ENCODE peak calls at places on chromosomes 6 and 20, in five cellular contexts. One of them, this sample, is unnamed.

GRCh38 chr20:47529840-47530239 is 28.2 kb downstream of the NCOA3 start:
- DNase-seq in AG09319: peak; percentile 12
- DNase-seq in GM10248: no peak
- DNase-seq in stimulated activated CD4-positive, alpha-beta T cell treated with anti-CD3 and anti-CD28 coated beads, TNF-alpha, amount 100 ng/mL, for 48 hours: no peak
- DNase-seq in GF-D8: no peak
- DNase-seq in this sample: no peak

GRCh38 chr6:36019167-36019566 is 5.3 kb downstream of the SLC26A8 start:
- DNase-seq in AG09319: no peak
- DNase-seq in GM10248: no peak
- DNase-seq in stimulated activated CD4-positive, alpha-beta T cell treated with anti-CD3 and anti-CD28 coated beads, TNF-alpha, amount 100 ng/mL, for 48 hours: no peak
- DNase-seq in GF-D8: peak; percentile 89
- DNase-seq in this sample: no peak

GRCh38 chr6:72811971-72812421 is 190.1 kb downstream of the KCNQ5 start:
- DNase-seq in AG09319: no peak
- DNase-seq in GM10248: no peak
- DNase-seq in stimulated activated CD4-positive, alpha-beta T cell treated with anti-CD3 and anti-CD28 coated beads, TNF-alpha, amount 100 ng/mL, for 48 hours: no peak
- DNase-seq in GF-D8: peak; percentile 6
- DNase-seq in this sample: no peak

GRCh38 chr20:53847843-53848185 is 222.6 kb downstream of the BCAS1 start:
- DNase-seq in AG09319: no peak
- DNase-seq in GM10248: no peak
- DNase-seq in stimulated activated CD4-positive, alpha-beta T cell treated with anti-CD3 and anti-CD28 coated beads, TNF-alpha, amount 100 ng/mL, for 48 hours: no peak
- DNase-seq in GF-D8: peak; percentile 66
- DNase-seq in this sample: no peak

GRCh38 chr6:103002282-103002681 is 1608.8 kb downstream of the GRIK2 start:
- DNase-seq in AG09319: no peak
- DNase-seq in GM10248: no peak
- DNase-seq in stimulated activated CD4-positive, alpha-beta T cell treated with anti-CD3 and anti-CD28 coated beads, TNF-alpha, amount 100 ng/mL, for 48 hours: no peak
- DNase-seq in GF-D8: no peak
- DNase-seq in this sample: no peak

GRCh38 chr6:111171577-111172400 is 84.5 kb downstream of the SLC16A10 start:
- DNase-seq in AG09319: no peak
- DNase-seq in GM10248: peak; percentile 43
- DNase-seq in stimulated activated CD4-positive, alpha-beta T cell treated with anti-CD3 and anti-CD28 coated beads, TNF-alpha, amount 100 ng/mL, for 48 hours: no peak
- DNase-seq in GF-D8: no peak
- DNase-seq in this sample: no peak

GRCh38 chr6:137432054-137432545 is 62.1 kb downstream of the OLIG3 start:
- DNase-seq in AG09319: no peak
- DNase-seq in GM10248: no peak
- DNase-seq in stimulated activated CD4-positive, alpha-beta T cell treated with anti-CD3 and anti-CD28 coated beads, TNF-alpha, amount 100 ng/mL, for 48 hours: no peak
- DNase-seq in GF-D8: no peak
- DNase-seq in this sample: no peak

GRCh38 chr20:33839591-33839990 is 28.4 kb downstream of the CHMP4B start:
- DNase-seq in AG09319: no peak
- DNase-seq in GM10248: no peak
- DNase-seq in stimulated activated CD4-positive, alpha-beta T cell treated with anti-CD3 and anti-CD28 coated beads, TNF-alpha, amount 100 ng/mL, for 48 hours: no peak
- DNase-seq in GF-D8: no peak
- DNase-seq in this sample: no peak

GRCh38 chr6:130377911-130378310 is 12.1 kb downstream of the TMEM200A start:
- DNase-seq in AG09319: no peak
- DNase-seq in GM10248: no peak
- DNase-seq in stimulated activated CD4-positive, alpha-beta T cell treated with anti-CD3 and anti-CD28 coated beads, TNF-alpha, amount 100 ng/mL, for 48 hours: no peak
- DNase-seq in GF-D8: no peak
- DNase-seq in this sample: no peak

GRCh38 chr6:38714239-38715015 is 684 bp upstream of the DNAH8 start:
- DNase-seq in AG09319: no peak
- DNase-seq in GM10248: no peak
- DNase-seq in stimulated activated CD4-positive, alpha-beta T cell treated with anti-CD3 and anti-CD28 coated beads, TNF-alpha, amount 100 ng/mL, for 48 hours: no peak
- DNase-seq in GF-D8: no peak
- DNase-seq in this sample: no peak

GRCh38 chr6:125986956-125987617 is 747 bp downstream of the TRMT11 start:
- DNase-seq in AG09319: no peak
- DNase-seq in GM10248: no peak
- DNase-seq in stimulated activated CD4-positive, alpha-beta T cell treated with anti-CD3 and anti-CD28 coated beads, TNF-alpha, amount 100 ng/mL, for 48 hours: no peak
- DNase-seq in GF-D8: no peak
- DNase-seq in this sample: no peak

GRCh38 chr6:24495516-24495847 is 713 bp downstream of the ALDH5A1 start:
- DNase-seq in AG09319: no peak
- DNase-seq in GM10248: peak; percentile 82
- DNase-seq in stimulated activated CD4-positive, alpha-beta T cell treated with anti-CD3 and anti-CD28 coated beads, TNF-alpha, amount 100 ng/mL, for 48 hours: peak; percentile 14
- DNase-seq in GF-D8: peak; percentile 58
- DNase-seq in this sample: peak; percentile 35

GRCh38 chr6:81997091-81997926 is 244.8 kb upstream of the TENT5A start:
- DNase-seq in AG09319: no peak
- DNase-seq in GM10248: no peak
- DNase-seq in stimulated activated CD4-positive, alpha-beta T cell treated with anti-CD3 and anti-CD28 coated beads, TNF-alpha, amount 100 ng/mL, for 48 hours: no peak
- DNase-seq in GF-D8: peak; percentile 55
- DNase-seq in this sample: no peak

GRCh38 chr20:50288128-50288623 is 97.5 kb downstream of the CEBPB start:
- DNase-seq in AG09319: no peak
- DNase-seq in GM10248: no peak
- DNase-seq in stimulated activated CD4-positive, alpha-beta T cell treated with anti-CD3 and anti-CD28 coated beads, TNF-alpha, amount 100 ng/mL, for 48 hours: no peak
- DNase-seq in GF-D8: no peak
- DNase-seq in this sample: no peak

GRCh38 chr6:30942338-30943060 is 1.7 kb downstream of the MUCL3 start:
- DNase-seq in AG09319: peak; percentile 45
- DNase-seq in GM10248: no peak
- DNase-seq in stimulated activated CD4-positive, alpha-beta T cell treated with anti-CD3 and anti-CD28 coated beads, TNF-alpha, amount 100 ng/mL, for 48 hours: no peak
- DNase-seq in GF-D8: no peak
- DNase-seq in this sample: peak; percentile 91

GRCh38 chr20:34808583-34808982 is 16.9 kb downstream of the NCOA6 start:
- DNase-seq in AG09319: no peak
- DNase-seq in GM10248: no peak
- DNase-seq in stimulated activated CD4-positive, alpha-beta T cell treated with anti-CD3 and anti-CD28 coated beads, TNF-alpha, amount 100 ng/mL, for 48 hours: no peak
- DNase-seq in GF-D8: no peak
- DNase-seq in this sample: no peak

GRCh38 chr20:9294081-9294480 is 220.3 kb upstream of the LAMP5 start:
- DNase-seq in AG09319: peak; percentile 23
- DNase-seq in GM10248: no peak
- DNase-seq in stimulated activated CD4-positive, alpha-beta T cell treated with anti-CD3 and anti-CD28 coated beads, TNF-alpha, amount 100 ng/mL, for 48 hours: no peak
- DNase-seq in GF-D8: no peak
- DNase-seq in this sample: peak; percentile 79

GRCh38 chr6:75236630-75237029 is 7.0 kb downstream of the COX7A2 start:
- DNase-seq in AG09319: no peak
- DNase-seq in GM10248: no peak
- DNase-seq in stimulated activated CD4-positive, alpha-beta T cell treated with anti-CD3 and anti-CD28 coated beads, TNF-alpha, amount 100 ng/mL, for 48 hours: no peak
- DNase-seq in GF-D8: no peak
- DNase-seq in this sample: no peak

GRCh38 chr20:361562-361961 is 14.7 kb downstream of the NRSN2 start:
- DNase-seq in AG09319: no peak
- DNase-seq in GM10248: no peak
- DNase-seq in stimulated activated CD4-positive, alpha-beta T cell treated with anti-CD3 and anti-CD28 coated beads, TNF-alpha, amount 100 ng/mL, for 48 hours: no peak
- DNase-seq in GF-D8: no peak
- DNase-seq in this sample: no peak

GRCh38 chr6:126176266-126176665 is 163.6 kb upstream of the CENPW start:
- DNase-seq in AG09319: no peak
- DNase-seq in GM10248: no peak
- DNase-seq in stimulated activated CD4-positive, alpha-beta T cell treated with anti-CD3 and anti-CD28 coated beads, TNF-alpha, amount 100 ng/mL, for 48 hours: no peak
- DNase-seq in GF-D8: peak; percentile 9
- DNase-seq in this sample: no peak

GRCh38 chr6:109227646-109228045 is 132.3 kb downstream of the CEP57L1 start:
- DNase-seq in AG09319: no peak
- DNase-seq in GM10248: no peak
- DNase-seq in stimulated activated CD4-positive, alpha-beta T cell treated with anti-CD3 and anti-CD28 coated beads, TNF-alpha, amount 100 ng/mL, for 48 hours: no peak
- DNase-seq in GF-D8: no peak
- DNase-seq in this sample: no peak

GRCh38 chr20:37627060-37627766 is 66.6 kb upstream of the CTNNBL1 start:
- DNase-seq in AG09319: peak; percentile 7
- DNase-seq in GM10248: peak; percentile 45
- DNase-seq in stimulated activated CD4-positive, alpha-beta T cell treated with anti-CD3 and anti-CD28 coated beads, TNF-alpha, amount 100 ng/mL, for 48 hours: no peak
- DNase-seq in GF-D8: no peak
- DNase-seq in this sample: peak; percentile 52

GRCh38 chr6:151681426-151682059 is 125.9 kb upstream of the ESR1 start:
- DNase-seq in AG09319: no peak
- DNase-seq in GM10248: no peak
- DNase-seq in stimulated activated CD4-positive, alpha-beta T cell treated with anti-CD3 and anti-CD28 coated beads, TNF-alpha, amount 100 ng/mL, for 48 hours: no peak
- DNase-seq in GF-D8: no peak
- DNase-seq in this sample: no peak

GRCh38 chr20:49478754-49479689 is 3.4 kb downstream of the KCNB1 start:
- DNase-seq in AG09319: no peak
- DNase-seq in GM10248: no peak
- DNase-seq in stimulated activated CD4-positive, alpha-beta T cell treated with anti-CD3 and anti-CD28 coated beads, TNF-alpha, amount 100 ng/mL, for 48 hours: no peak
- DNase-seq in GF-D8: no peak
- DNase-seq in this sample: no peak

GRCh38 chr20:62158541-62158940 is 15.0 kb downstream of the SS18L1 start:
- DNase-seq in AG09319: no peak
- DNase-seq in GM10248: no peak
- DNase-seq in stimulated activated CD4-positive, alpha-beta T cell treated with anti-CD3 and anti-CD28 coated beads, TNF-alpha, amount 100 ng/mL, for 48 hours: no peak
- DNase-seq in GF-D8: no peak
- DNase-seq in this sample: no peak

GRCh38 chr6:30887901-30888300 is 3.6 kb downstream of the DDR1 start:
- DNase-seq in AG09319: no peak
- DNase-seq in GM10248: peak; percentile 4
- DNase-seq in stimulated activated CD4-positive, alpha-beta T cell treated with anti-CD3 and anti-CD28 coated beads, TNF-alpha, amount 100 ng/mL, for 48 hours: no peak
- DNase-seq in GF-D8: no peak
- DNase-seq in this sample: no peak

GRCh38 chr6:20875369-20875963 is 341.2 kb downstream of the CDKAL1 start:
- DNase-seq in AG09319: no peak
- DNase-seq in GM10248: no peak
- DNase-seq in stimulated activated CD4-positive, alpha-beta T cell treated with anti-CD3 and anti-CD28 coated beads, TNF-alpha, amount 100 ng/mL, for 48 hours: no peak
- DNase-seq in GF-D8: no peak
- DNase-seq in this sample: peak; percentile 24

GRCh38 chr6:4666886-4667513 is 109.2 kb upstream of the CDYL start:
- DNase-seq in AG09319: no peak
- DNase-seq in GM10248: no peak
- DNase-seq in stimulated activated CD4-positive, alpha-beta T cell treated with anti-CD3 and anti-CD28 coated beads, TNF-alpha, amount 100 ng/mL, for 48 hours: no peak
- DNase-seq in GF-D8: no peak
- DNase-seq in this sample: no peak

GRCh38 chr6:21769973-21770372 is 176.4 kb downstream of the SOX4 start:
- DNase-seq in AG09319: no peak
- DNase-seq in GM10248: no peak
- DNase-seq in stimulated activated CD4-positive, alpha-beta T cell treated with anti-CD3 and anti-CD28 coated beads, TNF-alpha, amount 100 ng/mL, for 48 hours: no peak
- DNase-seq in GF-D8: no peak
- DNase-seq in this sample: no peak

GRCh38 chr6:101539510-101540245 is 146.2 kb downstream of the GRIK2 start:
- DNase-seq in AG09319: no peak
- DNase-seq in GM10248: no peak
- DNase-seq in stimulated activated CD4-positive, alpha-beta T cell treated with anti-CD3 and anti-CD28 coated beads, TNF-alpha, amount 100 ng/mL, for 48 hours: no peak
- DNase-seq in GF-D8: no peak
- DNase-seq in this sample: no peak

GRCh38 chr20:19440660-19441527 is 228.5 kb downstream of the SLC24A3 start:
- DNase-seq in AG09319: no peak
- DNase-seq in GM10248: no peak
- DNase-seq in stimulated activated CD4-positive, alpha-beta T cell treated with anti-CD3 and anti-CD28 coated beads, TNF-alpha, amount 100 ng/mL, for 48 hours: no peak
- DNase-seq in GF-D8: no peak
- DNase-seq in this sample: no peak

GRCh38 chr20:59771506-59772372 is 161.7 kb downstream of the SYCP2 start:
- DNase-seq in AG09319: no peak
- DNase-seq in GM10248: no peak
- DNase-seq in stimulated activated CD4-positive, alpha-beta T cell treated with anti-CD3 and anti-CD28 coated beads, TNF-alpha, amount 100 ng/mL, for 48 hours: no peak
- DNase-seq in GF-D8: no peak
- DNase-seq in this sample: no peak

GRCh38 chr6:36947570-36948351 is 6.8 kb upstream of the PI16 start:
- DNase-seq in AG09319: no peak
- DNase-seq in GM10248: no peak
- DNase-seq in stimulated activated CD4-positive, alpha-beta T cell treated with anti-CD3 and anti-CD28 coated beads, TNF-alpha, amount 100 ng/mL, for 48 hours: no peak
- DNase-seq in GF-D8: no peak
- DNase-seq in this sample: no peak

GRCh38 chr20:20594171-20594530 is 118.3 kb downstream of the RALGAPA2 start:
- DNase-seq in AG09319: no peak
- DNase-seq in GM10248: peak; percentile 23
- DNase-seq in stimulated activated CD4-positive, alpha-beta T cell treated with anti-CD3 and anti-CD28 coated beads, TNF-alpha, amount 100 ng/mL, for 48 hours: no peak
- DNase-seq in GF-D8: no peak
- DNase-seq in this sample: no peak

GRCh38 chr20:57332105-57333089 is 2.8 kb downstream of the SPO11 start:
- DNase-seq in AG09319: no peak
- DNase-seq in GM10248: no peak
- DNase-seq in stimulated activated CD4-positive, alpha-beta T cell treated with anti-CD3 and anti-CD28 coated beads, TNF-alpha, amount 100 ng/mL, for 48 hours: no peak
- DNase-seq in GF-D8: no peak
- DNase-seq in this sample: no peak

GRCh38 chr20:38805502-38805957 is at the start of gene PPP1R16B:
- DNase-seq in AG09319: no peak
- DNase-seq in GM10248: peak; percentile 87
- DNase-seq in stimulated activated CD4-positive, alpha-beta T cell treated with anti-CD3 and anti-CD28 coated beads, TNF-alpha, amount 100 ng/mL, for 48 hours: peak; percentile 47
- DNase-seq in GF-D8: no peak
- DNase-seq in this sample: no peak

This sample was measured in PC-9.